ENCODE peak calls at places on chromosome 12, in nine cellular contexts. Q is H1, M is A673, C is tibial artery, V is K562, O is AG09309, Y is NB4, X is ascending aorta, Z is A549. B is an unnamed sample.
A peak's percentile ranks its signal among the peaks of the same experiment; 100 is the strongest.

GRCh38 chr12:89770391-89770790 is 61.8 kb upstream of the ATP2B1 start:
- DNase-seq in Q (no peak), M (no peak), C (no peak), V (no peak), O (no peak), Y (no peak), X (no peak), Z (no peak), B (peak; percentile 43)

GRCh38 chr12:24664151-24664550 is 284.8 kb downstream of the BCAT1 start:
- DNase-seq in Q (no peak), M (no peak), C (no peak), V (no peak), O (no peak), Y (peak; percentile 32), X (no peak), Z (no peak), B (no peak)

GRCh38 chr12:109554761-109555160 is 18.5 kb downstream of the MMAB start:
- DNase-seq in Q (no peak), M (no peak), C (no peak), V (no peak), O (no peak), Y (no peak), X (no peak), Z (no peak), B (no peak)

GRCh38 chr12:47867496-47867941 is 37.3 kb downstream of the VDR start:
- DNase-seq in Q (no peak), M (peak; percentile 33), C (no peak), V (peak; percentile 74), O (peak; percentile 49), Y (peak; percentile 18), X (peak; percentile 75), Z (peak; percentile 37), B (peak; percentile 90)

GRCh38 chr12:6884539-6884938 is 11.4 kb upstream of the SPSB2 start:
- DNase-seq in Q (no peak), M (no peak), C (no peak), V (no peak), O (no peak), Y (no peak), X (no peak), Z (no peak), B (no peak)

GRCh38 chr12:22978962-22979361 is 354.0 kb downstream of the ETNK1 start:
- DNase-seq in Q (no peak), M (no peak), C (no peak), V (no peak), O (peak; percentile 94), Y (no peak), X (no peak), Z (no peak), B (peak; percentile 93)

GRCh38 chr12:88184196-88184595 is 42.1 kb downstream of the TMTC3 start:
- DNase-seq in Q (no peak), M (no peak), C (no peak), V (no peak), O (no peak), Y (no peak), X (no peak), Z (no peak), B (no peak)

GRCh38 chr12:2291182-2291832 is 238.5 kb downstream of the CACNA1C start:
- DNase-seq in Q (no peak), M (peak; percentile 72), C (no peak), V (peak; percentile 51), O (no peak), Y (peak; percentile 72), X (peak; percentile 61), Z (peak; percentile 60), B (peak; percentile 53)

GRCh38 chr12:47184229-47184628 is 104.5 kb upstream of the AMIGO2 start:
- DNase-seq in Q (no peak), M (no peak), C (no peak), V (no peak), O (no peak), Y (no peak), X (no peak), Z (no peak), B (no peak)

GRCh38 chr12:11823043-11823442 is 173.6 kb downstream of the ETV6 start:
- DNase-seq in Q (no peak), M (no peak), C (no peak), V (no peak), O (peak; percentile 87), Y (no peak), X (peak; percentile 28), Z (no peak), B (peak; percentile 64)

GRCh38 chr12:131499160-131499863 is 211.6 kb upstream of the SFSWAP start:
- DNase-seq in Q (no peak), M (no peak), C (no peak), V (no peak), O (no peak), Y (no peak), X (no peak), Z (no peak), B (no peak)

GRCh38 chr12:42473561-42473960 is 116.0 kb downstream of the PRICKLE1 start:
- DNase-seq in Q (no peak), M (no peak), C (no peak), V (no peak), O (no peak), Y (no peak), X (no peak), Z (no peak), B (no peak)

GRCh38 chr12:42468853-42469252 is 120.7 kb downstream of the PRICKLE1 start:
- DNase-seq in Q (no peak), M (peak; percentile 47), C (no peak), V (no peak), O (no peak), Y (peak; percentile 14), X (no peak), Z (no peak), B (peak; percentile 51)

GRCh38 chr12:42473130-42473529 is 116.4 kb downstream of the PRICKLE1 start:
- DNase-seq in Q (no peak), M (no peak), C (no peak), V (no peak), O (peak; percentile 62), Y (no peak), X (no peak), Z (no peak), B (no peak)

GRCh38 chr12:42468341-42468821 is 121.2 kb downstream of the PRICKLE1 start:
- DNase-seq in Q (no peak), M (peak; percentile 12), C (no peak), V (no peak), O (no peak), Y (peak; percentile 46), X (no peak), Z (no peak), B (peak; percentile 61)

DNA sequence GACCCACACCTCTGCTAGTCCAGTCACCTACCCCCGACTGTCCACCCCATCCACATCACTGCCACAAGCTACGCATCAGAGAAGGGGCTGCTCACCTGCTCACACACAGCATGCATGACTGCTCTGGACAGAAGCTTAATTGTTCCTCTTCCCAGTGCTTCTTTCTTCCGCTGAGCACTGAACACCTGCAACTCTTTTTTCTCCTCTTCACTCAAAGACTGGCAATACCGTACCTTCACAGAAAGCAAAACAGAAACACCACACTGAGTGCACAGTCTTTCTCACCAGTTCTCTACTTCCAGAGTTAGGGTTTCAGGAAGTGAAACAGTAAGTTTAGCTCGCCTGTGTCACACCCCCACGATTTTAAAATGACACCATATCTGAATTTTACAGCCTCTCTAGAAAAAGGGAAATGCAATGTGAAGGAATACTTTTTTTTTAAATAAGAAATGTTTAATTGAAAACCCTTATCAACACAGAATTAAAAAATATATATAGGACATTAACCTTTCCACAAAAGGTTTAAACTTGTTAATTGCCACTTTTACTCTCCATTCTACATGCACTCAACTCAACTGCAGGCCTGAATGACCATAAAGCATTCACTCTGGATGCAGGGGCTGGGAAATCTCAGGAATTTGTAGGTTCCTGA is 120.1 kb downstream of the PRICKLE1 start:
- DNase-seq in Q (no peak), M (no peak), C (no peak), V (no peak), O (no peak), Y (peak; percentile 76), X (no peak), Z (no peak), B (no peak)
- H3K4me3 ChIP-seq in Q (no peak overlapping the region), M (no peak overlapping the region), C (no peak overlapping the region), V (no peak overlapping the region), O (no peak overlapping the region), Y (peak overlapping the region; percentile 30), X (peak overlapping the region; percentile 19), Z (no peak overlapping the region), B (no peak overlapping the region)

DNA sequence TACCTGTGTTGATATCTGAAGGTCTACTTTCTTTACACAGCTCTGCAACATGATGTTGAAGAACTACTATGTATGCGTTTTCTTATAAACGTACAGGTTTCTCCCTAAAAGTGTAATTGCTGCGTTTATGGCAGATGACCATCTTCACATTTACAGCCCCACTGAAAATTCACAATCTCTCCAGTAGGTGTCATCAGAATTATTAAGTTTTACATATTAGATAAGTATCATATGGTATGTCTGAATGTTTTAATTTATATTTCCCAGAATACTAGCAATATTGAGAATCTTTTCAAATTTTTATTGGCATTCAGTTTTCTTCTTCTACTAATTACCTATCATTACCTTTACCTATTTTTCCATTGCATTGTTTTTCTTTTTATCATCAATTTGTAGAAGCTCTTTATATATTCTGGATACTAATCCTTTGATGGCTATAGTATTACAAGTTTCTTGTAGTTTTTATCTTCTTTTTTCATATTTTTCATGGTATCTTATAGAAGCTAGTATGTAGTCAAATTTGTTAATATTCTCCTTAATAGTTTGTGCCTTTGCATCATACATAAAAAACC is 123.5 kb downstream of the CAPZA3 start:
- DNase-seq in Q (no peak), M (peak; percentile 62), C (no peak), V (peak; percentile 4), O (no peak), Y (peak; percentile 68), X (no peak), Z (peak; percentile 46), B (peak; percentile 55)
- TF ChIP-seq CTCF in Q (no peak), M (peak; percentile 64), C (peak; percentile 21), V (no peak), O (peak; percentile 40), Y (peak; percentile 80), X (peak; percentile 27), Z (peak; percentile 45), B (peak; percentile 40)

DNA sequence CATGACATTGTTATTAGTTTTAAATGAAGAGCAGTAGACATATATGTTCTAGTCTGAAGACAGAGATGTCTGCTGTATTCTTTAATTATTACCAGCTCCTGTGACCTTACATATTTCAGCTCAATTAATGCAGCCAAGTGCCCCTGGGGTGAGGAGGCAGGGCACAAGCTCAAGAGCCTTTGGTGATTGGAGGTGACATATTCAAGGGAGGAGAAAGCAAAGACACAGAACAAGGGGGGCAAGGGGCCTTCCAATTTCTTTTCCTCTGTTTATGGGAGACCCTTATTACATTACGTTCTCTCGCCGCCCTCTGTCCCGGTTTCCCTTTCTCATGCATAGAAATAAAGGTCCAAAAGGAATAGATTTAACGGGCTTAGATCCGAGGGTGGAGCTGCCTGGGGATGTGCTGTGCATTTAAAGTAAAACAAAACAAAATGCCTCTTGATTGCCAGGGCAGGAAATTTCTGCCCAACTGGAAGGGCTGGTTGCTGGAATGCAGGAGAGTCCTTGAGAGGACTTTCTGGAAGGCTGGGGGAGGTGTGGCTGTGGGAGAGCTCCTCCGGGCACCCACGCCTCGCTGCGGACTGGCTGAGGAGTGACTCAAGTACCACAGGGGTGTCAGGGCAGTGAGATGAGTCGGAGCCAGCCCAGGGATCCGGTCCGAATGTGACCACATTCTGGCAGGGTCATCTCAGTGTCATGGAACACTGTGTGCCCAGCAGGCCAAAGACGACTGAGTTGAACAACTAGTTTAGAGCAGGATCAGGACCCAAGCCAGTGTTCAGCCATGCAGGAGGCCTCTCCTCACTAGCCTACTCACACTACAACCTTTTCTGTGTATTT is 32.1 kb upstream of the GSG1 start:
- DNase-seq in Q (peak; percentile 19), M (no peak), C (peak; percentile 88), V (peak; percentile 3), O (peak; percentile 73), Y (no peak), X (peak; percentile 85), Z (peak; percentile 33), B (peak; percentile 90)
- H3K4me3 ChIP-seq in Q (no peak overlapping the region), M (no peak overlapping the region), C (no peak overlapping the region), V (no peak overlapping the region), O (peak overlapping the region; percentile 3), Y (no peak overlapping the region), X (no peak overlapping the region), Z (no peak overlapping the region), B (no peak overlapping the region)

GRCh38 chr12:124096109-124096508 is 123.1 kb downstream of the ZNF664 start:
- DNase-seq in Q (no peak), M (no peak), C (no peak), V (no peak), O (no peak), Y (no peak), X (no peak), Z (no peak), B (no peak)
- TF ChIP-seq CTCF in Q (peak; percentile 15), M (no peak), C (no peak), V (no peak), O (no peak), Y (no peak), X (no peak), Z (no peak), B (no peak)

B was measured in astrocyte of the spinal cord.